ENCODE peak calls at places on chromosomes 6 and 20, in seven cellular contexts. F, O, S, T, C, K and E are unnamed samples.

GRCh38 chr20:59605691-59606364 is 1.5 kb downstream of the PHACTR3 start:
- DNase-seq in F (no peak), O (no peak), S (no peak), T (no peak), C (no peak), K (no peak), E (no peak)

GRCh38 chr6:149225370-149225769 is 92.1 kb upstream of the TAB2 start:
- DNase-seq in F (no peak), O (no peak), S (no peak), T (no peak), C (no peak), K (no peak), E (no peak)

GRCh38 chr6:156618600-156619205 is 158.5 kb upstream of the ARID1B start:
- DNase-seq in F (no peak), O (no peak), S (no peak), T (no peak), C (no peak), K (peak; percentile 21), E (no peak)

GRCh38 chr20:13243826-13244376 is 22.8 kb downstream of the ISM1 start:
- DNase-seq in F (peak; percentile 16), O (no peak), S (no peak), T (no peak), C (no peak), K (no peak), E (no peak)

GRCh38 chr6:4607026-4607704 is 169.0 kb upstream of the CDYL start:
- DNase-seq in F (peak; percentile 20), O (no peak), S (peak; percentile 29), T (no peak), C (peak; percentile 53), K (peak; percentile 96), E (peak; percentile 30)

GRCh38 chr6:146860583-146860982 is 261.8 kb downstream of the ADGB start:
- DNase-seq in F (no peak), O (no peak), S (no peak), T (no peak), C (no peak), K (no peak), E (no peak)

GRCh38 chr6:43088654-43089056 is 12.5 kb downstream of the PTK7 start:
- DNase-seq in F (peak; percentile 20), O (no peak), S (no peak), T (no peak), C (no peak), K (peak; percentile 64), E (no peak)

GRCh38 chr6:99349620-99350141 is at the start of gene FAXC:
- DNase-seq in F (no peak), O (no peak), S (no peak), T (no peak), C (peak; percentile 16), K (peak; percentile 50), E (no peak)

GRCh38 chr6:42740725-42741124 is 5.2 kb downstream of the TBCC start:
- DNase-seq in F (no peak), O (no peak), S (no peak), T (no peak), C (no peak), K (no peak), E (no peak)

GRCh38 chr20:44023515-44024371 is 109.1 kb downstream of the TOX2 start:
- DNase-seq in F (no peak), O (no peak), S (no peak), T (no peak), C (no peak), K (no peak), E (no peak)

GRCh38 chr20:62407221-62407992 is at the start of gene CABLES2:
- DNase-seq in F (peak; percentile 88), O (peak; percentile 85), S (peak; percentile 66), T (peak; percentile 51), C (peak; percentile 83), K (peak; percentile 94), E (peak; percentile 83)

GRCh38 chr6:91786474-91787184 is 1199.8 kb upstream of the MAP3K7 start:
- DNase-seq in F (no peak), O (no peak), S (no peak), T (no peak), C (no peak), K (peak; percentile 1), E (no peak)

GRCh38 chr20:17761612-17762011 is 61.8 kb downstream of the BANF2 start:
- DNase-seq in F (peak; percentile 16), O (no peak), S (no peak), T (no peak), C (peak; percentile 4), K (no peak), E (no peak)

GRCh38 chr6:45195137-45195536 is 133.0 kb upstream of the RUNX2 start:
- DNase-seq in F (no peak), O (no peak), S (no peak), T (no peak), C (no peak), K (no peak), E (no peak)

GRCh38 chr6:45187841-45188240 is 140.3 kb upstream of the RUNX2 start:
- DNase-seq in F (peak; percentile 55), O (no peak), S (peak; percentile 2), T (no peak), C (no peak), K (peak; percentile 77), E (no peak)

GRCh38 chr6:45192556-45192955 is 135.6 kb upstream of the RUNX2 start:
- DNase-seq in F (no peak), O (no peak), S (no peak), T (no peak), C (no peak), K (peak; percentile 27), E (no peak)

GRCh38 chr6:45196121-45196520 is 132.0 kb upstream of the RUNX2 start:
- DNase-seq in F (no peak), O (no peak), S (no peak), T (no peak), C (no peak), K (no peak), E (no peak)

GRCh38 chr6:45191414-45191813 is 136.7 kb upstream of the RUNX2 start:
- DNase-seq in F (no peak), O (no peak), S (no peak), T (no peak), C (no peak), K (no peak), E (no peak)
- H3K27ac ChIP-seq in F (no peak overlapping the region), O (no peak overlapping the region), S (no peak overlapping the region), T (no peak overlapping the region), C (no peak overlapping the region), K (no peak overlapping the region), E (no peak overlapping the region)

GRCh38 chr20:36485286-36485685 is 56.0 kb upstream of the MYL9 start:
- DNase-seq in F (no peak), O (no peak), S (no peak), T (no peak), C (no peak), K (no peak), E (no peak)

GRCh38 chr20:36481380-36482043 is 59.8 kb upstream of the MYL9 start:
- DNase-seq in F (no peak), O (no peak), S (no peak), T (no peak), C (no peak), K (no peak), E (no peak)

GRCh38 chr20:36483205-36483918 is 58.0 kb upstream of the MYL9 start:
- DNase-seq in F (no peak), O (no peak), S (no peak), T (no peak), C (no peak), K (no peak), E (no peak)

GRCh38 chr20:36482044-36482473 is 59.3 kb upstream of the MYL9 start:
- DNase-seq in F (no peak), O (no peak), S (no peak), T (no peak), C (no peak), K (no peak), E (peak; percentile 61)

GRCh38 chr20:36483919-36484808 is 57.2 kb upstream of the MYL9 start:
- DNase-seq in F (no peak), O (no peak), S (no peak), T (no peak), C (no peak), K (peak; percentile 43), E (no peak)
- H3K27ac ChIP-seq in F (peak overlapping the region; percentile 30), O (peak overlapping the region; percentile 61), S (peak overlapping the region; percentile 68), T (peak overlapping the region; percentile 25), C (no peak overlapping the region), K (peak overlapping the region; percentile 55), E (no peak overlapping the region)

DNA sequence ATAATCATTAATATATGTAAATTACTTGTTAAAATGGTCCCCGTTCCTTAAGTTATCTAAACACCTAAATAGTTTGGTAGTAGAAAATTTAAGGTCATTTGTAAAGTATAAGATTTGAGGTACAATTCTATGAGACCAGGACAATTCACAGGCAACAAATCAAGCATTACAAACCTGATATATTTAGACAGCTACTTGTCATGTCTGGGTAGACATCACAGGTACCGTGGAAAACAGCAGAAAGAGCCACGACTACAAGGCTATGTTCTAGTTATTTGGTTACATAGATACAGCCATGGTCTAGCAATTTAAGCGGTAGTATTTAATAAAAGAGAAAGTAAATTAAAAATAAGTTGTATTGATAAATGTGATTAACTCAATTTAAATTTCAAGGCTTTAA is 393.1 kb upstream of the ID4 start:
- DNase-seq in F (no peak), O (no peak), S (no peak), T (no peak), C (no peak), K (no peak), E (no peak)
- H3K27ac ChIP-seq in F (no peak overlapping the region), O (no peak overlapping the region), S (no peak overlapping the region), T (no peak overlapping the region), C (no peak overlapping the region), K (no peak overlapping the region), E (no peak overlapping the region)

GRCh38 chr20:32859961-32860360 is 1.2 kb downstream of the EFCAB8 start:
- DNase-seq in F (no peak), O (no peak), S (no peak), T (no peak), C (no peak), K (no peak), E (no peak)
- H3K27ac ChIP-seq in F (no peak overlapping the region), O (no peak overlapping the region), S (no peak overlapping the region), T (no peak overlapping the region), C (no peak overlapping the region), K (no peak overlapping the region), E (no peak overlapping the region)

DNA sequence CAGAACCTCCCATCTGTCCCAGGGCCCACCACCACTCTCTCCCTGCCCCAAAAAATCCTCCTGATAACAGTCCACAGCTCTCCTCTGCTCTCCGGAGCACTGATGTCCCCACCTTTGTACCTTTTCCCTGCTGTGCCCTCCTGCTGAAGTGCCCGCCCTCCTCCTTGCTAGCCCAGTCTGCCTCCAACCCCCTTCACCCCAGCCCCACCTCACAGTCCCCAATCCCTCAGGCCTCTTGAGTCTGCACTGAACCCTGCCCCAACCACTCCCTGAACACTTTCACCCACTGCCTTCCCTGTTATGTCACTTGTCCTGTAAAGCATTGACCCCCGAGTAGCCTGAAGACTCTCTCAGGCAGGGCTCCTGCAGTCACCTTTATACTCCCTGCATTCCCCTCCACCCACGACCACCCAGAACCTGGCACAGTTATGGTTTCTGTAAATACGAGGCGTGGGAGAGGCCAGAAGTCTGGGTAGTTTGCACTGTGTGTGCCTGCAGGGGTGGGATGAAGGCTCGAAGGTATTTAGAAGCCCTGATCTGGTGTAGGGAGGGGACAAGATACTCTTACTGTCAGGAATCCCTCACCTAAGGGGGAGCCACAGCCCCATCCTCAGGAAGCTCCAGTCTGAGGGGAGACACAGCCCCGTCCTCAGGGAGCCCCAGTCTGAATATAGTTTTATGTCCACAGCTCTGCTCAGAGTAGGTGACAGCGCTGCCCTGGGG is 5.4 kb downstream of the GLP1R start:
- DNase-seq in F (no peak), O (no peak), S (no peak), T (no peak), C (no peak), K (no peak), E (no peak)
- H3K27ac ChIP-seq in F (no peak overlapping the region), O (no peak overlapping the region), S (no peak overlapping the region), T (no peak overlapping the region), C (no peak overlapping the region), K (no peak overlapping the region), E (no peak overlapping the region)